ENCODE peak calls at places on chromosomes 16 and 17, in eight cellular contexts. I is NCI-H748 treated with DMSO at 0.1 percent for 48 hours; Q is non-pigmented ciliary epithelial cell; K is lung; G is cardiac muscle cell; U is NCI-H2081; J is activated naive CD4-positive, alpha-beta T cell; F is tibial artery. V is an unnamed sample.

GRCh38 chr17:8162997-8163977 is 539 bp upstream of the VAMP2 start:
- DNase-seq in Q (no peak), G (no peak), J (no peak), F (no peak), I (no peak), U (no peak), K (no peak), V (peak)

GRCh38 chr16:67663151-67663876 is 2.6 kb downstream of the PARD6A start:
- DNase-seq in F (no peak), K (no peak), J (no peak), U (peak), G (peak), Q (no peak), I (no peak), V (no peak)

GRCh38 chr17:20010099-20010863 is 1.1 kb downstream of the SPECC1 start:
- DNase-seq in Q (no peak), I (peak), J (no peak), U (peak), G (peak), K (no peak), F (peak), V (peak)

GRCh38 chr16:14186007-14186953 is 115.2 kb downstream of the MRTFB start:
- DNase-seq in K (no peak), I (peak), J (no peak), G (peak), Q (no peak), F (peak), U (peak), V (peak)

GRCh38 chr16:29806641-29807425 is 504 bp downstream of the MAZ start:
- DNase-seq in J (peak), U (peak), F (no peak), Q (no peak), I (peak), K (no peak), G (peak), V (peak)

GRCh38 chr17:82684207-82684903 is 14.1 kb downstream of the RAB40B start:
- DNase-seq in F (no peak), I (no peak), J (no peak), U (no peak), K (no peak), Q (no peak), G (no peak), V (no peak)

GRCh38 chr16:78303946-78304345 is 204.5 kb downstream of the WWOX start:
- DNase-seq in G (no peak), F (peak), Q (no peak), J (no peak), K (no peak), U (no peak), I (no peak), V (no peak)

GRCh38 chr16:66979011-66979717 is 9.2 kb upstream of the CES4A start:
- DNase-seq in U (no peak), G (peak), I (no peak), F (peak), Q (no peak), J (no peak), K (peak), V (no peak)

GRCh38 chr17:18960241-18960665 is 8.3 kb downstream of the SLC5A10 start:
- DNase-seq in G (no peak), Q (no peak), F (no peak), K (no peak), J (no peak), I (no peak), U (no peak), V (no peak)

GRCh38 chr17:72984145-72984924 is 108.2 kb downstream of the SLC39A11 start:
- DNase-seq in J (no peak), I (no peak), G (peak), U (no peak), K (no peak), Q (peak), F (no peak), V (no peak)

GRCh38 chr16:11386791-11387546 is 41.7 kb downstream of the RMI2 start:
- DNase-seq in U (no peak), F (peak), G (peak), K (no peak), I (no peak), J (no peak), Q (no peak), V (no peak)

GRCh38 chr17:20184977-20185619 is 175.9 kb downstream of the SPECC1 start:
- DNase-seq in K (no peak), U (no peak), I (no peak), G (no peak), F (no peak), J (no peak), Q (no peak), V (no peak)

GRCh38 chr17:78818932-78819331 is 21.7 kb downstream of the USP36 start:
- DNase-seq in U (no peak), K (no peak), I (no peak), J (no peak), F (no peak), Q (no peak), G (peak), V (no peak)

GRCh38 chr16:66197668-66198278 is 168.7 kb upstream of the CDH5 start:
- DNase-seq in Q (no peak), F (no peak), U (no peak), K (peak), I (no peak), J (no peak), G (no peak), V (no peak)

GRCh38 chr17:5826384-5826783 is 242.1 kb upstream of the NLRP1 start:
- DNase-seq in Q (no peak), K (no peak), U (no peak), I (no peak), F (no peak), J (no peak), G (no peak), V (no peak)

GRCh38 chr16:2698996-2699750 is 16.9 kb downstream of the KCTD5 start:
- DNase-seq in Q (no peak), G (no peak), I (no peak), U (no peak), K (no peak), J (no peak), F (no peak), V (no peak)

GRCh38 chr16:23509763-23510153 is 536 bp downstream of the GGA2 start:
- DNase-seq in Q (no peak), J (no peak), F (no peak), K (no peak), I (peak), G (peak), U (no peak), V (no peak)

GRCh38 chr16:68792465-68793324 is 50.6 kb upstream of the TANGO6 start:
- DNase-seq in G (peak), F (no peak), I (no peak), K (no peak), Q (peak), J (no peak), U (no peak), V (no peak)

GRCh38 chr16:66228791-66229190 is 137.7 kb upstream of the CDH5 start:
- DNase-seq in K (no peak), Q (no peak), U (no peak), J (no peak), I (no peak), F (no peak), G (peak), V (no peak)

GRCh38 chr16:81376880-81377279 is 62.1 kb downstream of the GAN start:
- DNase-seq in F (no peak), J (no peak), U (no peak), I (no peak), Q (no peak), G (peak), K (no peak), V (no peak)

GRCh38 chr17:63445571-63446217 is 412 bp downstream of the CYB561 start:
- DNase-seq in U (peak), G (peak), I (peak), J (no peak), K (peak), F (no peak), Q (no peak), V (peak)

GRCh38 chr17:2593846-2594656 is 597 bp downstream of the PAFAH1B1 start:
- DNase-seq in F (peak), K (peak), G (peak), I (peak), U (peak), J (peak), Q (no peak), V (peak)

GRCh38 chr16:48054881-48055601 is 100.8 kb downstream of the ABCC12 start:
- DNase-seq in U (peak), Q (peak), K (peak), I (peak), F (no peak), J (no peak), G (peak), V (peak)

GRCh38 chr16:87330257-87330624 is 13.0 kb upstream of the C16orf95 start:
- DNase-seq in I (no peak), G (no peak), Q (no peak), U (no peak), J (no peak), F (no peak), K (no peak), V (no peak)

GRCh38 chr17:28725166-28725659 is 820 bp downstream of the TLCD1 start:
- DNase-seq in K (no peak), Q (no peak), I (peak), G (peak), J (no peak), F (no peak), U (no peak), V (peak)

GRCh38 chr17:4534515-4534914 is 20.7 kb downstream of the MYBBP1A start:
- DNase-seq in K (no peak), Q (no peak), G (no peak), J (no peak), F (no peak), U (no peak), I (no peak), V (no peak)

GRCh38 chr17:76696763-76697701 is 13.7 kb downstream of the MXRA7 start:
- DNase-seq in I (no peak), Q (no peak), F (no peak), K (no peak), G (peak), J (no peak), U (no peak), V (no peak)